ENCODE peak calls at places on chromosomes 1 and 21, in four cellular contexts. One of them, this sample, is unnamed.

GRCh38 chr1:104182251-104182650 is 432.6 kb downstream of the AMY1C start:
- DNase-seq in body of pancreas: no peak
- DNase-seq in breast epithelium: no peak
- DNase-seq in uterus: no peak
- DNase-seq in this sample: no peak

GRCh38 chr21:45041351-45041805 is 33.0 kb upstream of the ADARB1 start:
- DNase-seq in body of pancreas: peak; percentile 67
- DNase-seq in breast epithelium: peak; percentile 79
- DNase-seq in uterus: peak; percentile 87
- DNase-seq in this sample: peak; percentile 64

GRCh38 chr21:43369124-43369523 is 57.8 kb downstream of the SIK1 start:
- DNase-seq in body of pancreas: peak; percentile 30
- DNase-seq in breast epithelium: no peak
- DNase-seq in uterus: no peak
- DNase-seq in this sample: no peak

GRCh38 chr1:29974345-29974744 is 738.0 kb downstream of the PTPRU start:
- DNase-seq in body of pancreas: no peak
- DNase-seq in breast epithelium: no peak
- DNase-seq in uterus: no peak
- DNase-seq in this sample: no peak

GRCh38 chr1:110136911-110137310 is 13.4 kb upstream of the SLC6A17 start:
- DNase-seq in body of pancreas: peak; percentile 65
- DNase-seq in breast epithelium: no peak
- DNase-seq in uterus: no peak
- DNase-seq in this sample: peak; percentile 28

GRCh38 chr1:46533179-46533864 is 18.1 kb downstream of the KNCN start:
- DNase-seq in body of pancreas: peak; percentile 22
- DNase-seq in breast epithelium: no peak
- DNase-seq in uterus: peak; percentile 23
- DNase-seq in this sample: peak; percentile 54

GRCh38 chr1:86750530-86750929 is 46.2 kb downstream of the SH3GLB1 start:
- DNase-seq in body of pancreas: no peak
- DNase-seq in breast epithelium: no peak
- DNase-seq in uterus: no peak
- DNase-seq in this sample: no peak

GRCh38 chr1:6037338-6037762 is 8.3 kb upstream of the KCNAB2 start:
- DNase-seq in body of pancreas: no peak
- DNase-seq in breast epithelium: no peak
- DNase-seq in uterus: no peak
- DNase-seq in this sample: no peak

GRCh38 chr21:21712761-21713558 is 714.8 kb downstream of the NCAM2 start:
- DNase-seq in body of pancreas: no peak
- DNase-seq in breast epithelium: no peak
- DNase-seq in uterus: no peak
- DNase-seq in this sample: no peak

GRCh38 chr1:87478231-87478630 is 149.6 kb downstream of the LMO4 start:
- DNase-seq in body of pancreas: peak; percentile 11
- DNase-seq in breast epithelium: no peak
- DNase-seq in uterus: peak; percentile 14
- DNase-seq in this sample: peak; percentile 15

GRCh38 chr1:81635816-81636215 is 164.9 kb upstream of the ADGRL2 start:
- DNase-seq in body of pancreas: no peak
- DNase-seq in breast epithelium: no peak
- DNase-seq in uterus: no peak
- DNase-seq in this sample: no peak

GRCh38 chr1:166906647-166907046 is 30.6 kb upstream of the TADA1 start:
- DNase-seq in body of pancreas: no peak
- DNase-seq in breast epithelium: no peak
- DNase-seq in uterus: no peak
- DNase-seq in this sample: no peak

GRCh38 chr1:23198373-23198772 is 18.9 kb downstream of the HTR1D start:
- DNase-seq in body of pancreas: no peak
- DNase-seq in breast epithelium: no peak
- DNase-seq in uterus: no peak
- DNase-seq in this sample: no peak

GRCh38 chr1:151237678-151238466 is 16.7 kb upstream of the PSMD4 start:
- DNase-seq in body of pancreas: no peak
- DNase-seq in breast epithelium: no peak
- DNase-seq in uterus: no peak
- DNase-seq in this sample: no peak

GRCh38 chr1:167612583-167612982 is 17.4 kb upstream of the RCSD1 start:
- DNase-seq in body of pancreas: no peak
- DNase-seq in breast epithelium: no peak
- DNase-seq in uterus: no peak
- DNase-seq in this sample: no peak

GRCh38 chr1:27349784-27350672 is 8.2 kb downstream of the SYTL1 start:
- DNase-seq in body of pancreas: peak; percentile 64
- DNase-seq in breast epithelium: peak; percentile 51
- DNase-seq in uterus: peak; percentile 65
- DNase-seq in this sample: peak; percentile 70

GRCh38 chr1:109788695-109789521 is 25.2 kb upstream of the EPS8L3 start:
- DNase-seq in body of pancreas: no peak
- DNase-seq in breast epithelium: no peak
- DNase-seq in uterus: peak; percentile 13
- DNase-seq in this sample: no peak

GRCh38 chr1:24048205-24048869 is 63.6 kb downstream of the MYOM3 start:
- DNase-seq in body of pancreas: no peak
- DNase-seq in breast epithelium: no peak
- DNase-seq in uterus: no peak
- DNase-seq in this sample: no peak

GRCh38 chr1:188089015-188089414 is 1260.3 kb downstream of the PLA2G4A start:
- DNase-seq in body of pancreas: no peak
- DNase-seq in breast epithelium: no peak
- DNase-seq in uterus: no peak
- DNase-seq in this sample: no peak

GRCh38 chr1:180540697-180541594 is 17.8 kb upstream of the OVAAL start:
- DNase-seq in body of pancreas: no peak
- DNase-seq in breast epithelium: peak; percentile 23
- DNase-seq in uterus: no peak
- DNase-seq in this sample: no peak

GRCh38 chr1:41496080-41497055 is 11.9 kb upstream of the EDN2 start:
- DNase-seq in body of pancreas: peak; percentile 86
- DNase-seq in breast epithelium: peak; percentile 92
- DNase-seq in uterus: peak; percentile 95
- DNase-seq in this sample: peak; percentile 85

GRCh38 chr1:9126511-9126910 is 2.4 kb downstream of the GPR157 start:
- DNase-seq in body of pancreas: no peak
- DNase-seq in breast epithelium: no peak
- DNase-seq in uterus: no peak
- DNase-seq in this sample: no peak

GRCh38 chr1:29709711-29710169 is 473.4 kb downstream of the PTPRU start:
- DNase-seq in body of pancreas: no peak
- DNase-seq in breast epithelium: peak; percentile 61
- DNase-seq in uterus: no peak
- DNase-seq in this sample: no peak

GRCh38 chr1:236401698-236402097 is 7.6 kb downstream of the EDARADD start:
- DNase-seq in body of pancreas: no peak
- DNase-seq in breast epithelium: no peak
- DNase-seq in uterus: no peak
- DNase-seq in this sample: no peak

GRCh38 chr1:161226320-161226711 is 456 bp downstream of the TOMM40L start:
- DNase-seq in body of pancreas: no peak
- DNase-seq in breast epithelium: no peak
- DNase-seq in uterus: no peak
- DNase-seq in this sample: no peak

GRCh38 chr1:21337931-21338567 is 47.8 kb upstream of the ECE1 start:
- DNase-seq in body of pancreas: peak; percentile 93
- DNase-seq in breast epithelium: peak; percentile 78
- DNase-seq in uterus: peak; percentile 91
- DNase-seq in this sample: peak; percentile 85

GRCh38 chr1:21338568-21339401 is 48.5 kb upstream of the ECE1 start:
- DNase-seq in body of pancreas: peak; percentile 96
- DNase-seq in breast epithelium: peak; percentile 75
- DNase-seq in uterus: peak; percentile 91
- DNase-seq in this sample: peak; percentile 75

GRCh38 chr1:21335750-21336168 is 45.5 kb upstream of the ECE1 start:
- DNase-seq in body of pancreas: no peak
- DNase-seq in breast epithelium: no peak
- DNase-seq in uterus: no peak
- DNase-seq in this sample: no peak

GRCh38 chr1:21337010-21337437 is 46.8 kb upstream of the ECE1 start:
- DNase-seq in body of pancreas: no peak
- DNase-seq in breast epithelium: no peak
- DNase-seq in uterus: no peak
- DNase-seq in this sample: no peak

DNA sequence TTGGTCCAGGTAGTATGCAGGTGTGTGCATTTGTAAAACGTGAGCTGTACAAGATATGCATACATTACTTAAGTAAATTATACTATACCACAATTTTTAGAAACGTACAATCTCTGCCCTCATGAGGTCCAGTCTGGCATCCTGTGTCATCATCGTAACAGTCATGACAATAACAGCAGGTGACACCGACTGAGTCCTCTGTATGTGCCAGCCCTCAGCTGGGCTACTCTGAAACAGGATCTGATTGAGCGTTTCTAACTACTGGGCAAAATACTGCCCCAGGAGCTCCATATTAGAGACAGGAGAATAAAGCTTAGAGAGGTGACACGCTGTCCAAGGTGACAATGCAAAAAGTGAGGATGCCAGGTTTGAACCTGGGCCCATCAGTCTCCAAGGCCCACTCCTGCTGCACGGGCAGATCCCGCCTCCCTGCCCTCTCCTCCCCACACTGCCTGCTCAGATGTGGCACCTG is 47.2 kb upstream of the ECE1 start:
- DNase-seq in body of pancreas: no peak
- DNase-seq in breast epithelium: no peak
- DNase-seq in uterus: no peak
- DNase-seq in this sample: no peak
- H3K4me1 ChIP-seq in body of pancreas: peaks cover 97% of the 10 kb centered on the region
- H3K4me1 ChIP-seq in breast epithelium: peaks cover 76% of the 10 kb centered on the region
- H3K4me1 ChIP-seq in uterus: peaks cover 56% of the 10 kb centered on the region
- H3K4me1 ChIP-seq in this sample: peaks cover 92% of the 10 kb centered on the region

DNA sequence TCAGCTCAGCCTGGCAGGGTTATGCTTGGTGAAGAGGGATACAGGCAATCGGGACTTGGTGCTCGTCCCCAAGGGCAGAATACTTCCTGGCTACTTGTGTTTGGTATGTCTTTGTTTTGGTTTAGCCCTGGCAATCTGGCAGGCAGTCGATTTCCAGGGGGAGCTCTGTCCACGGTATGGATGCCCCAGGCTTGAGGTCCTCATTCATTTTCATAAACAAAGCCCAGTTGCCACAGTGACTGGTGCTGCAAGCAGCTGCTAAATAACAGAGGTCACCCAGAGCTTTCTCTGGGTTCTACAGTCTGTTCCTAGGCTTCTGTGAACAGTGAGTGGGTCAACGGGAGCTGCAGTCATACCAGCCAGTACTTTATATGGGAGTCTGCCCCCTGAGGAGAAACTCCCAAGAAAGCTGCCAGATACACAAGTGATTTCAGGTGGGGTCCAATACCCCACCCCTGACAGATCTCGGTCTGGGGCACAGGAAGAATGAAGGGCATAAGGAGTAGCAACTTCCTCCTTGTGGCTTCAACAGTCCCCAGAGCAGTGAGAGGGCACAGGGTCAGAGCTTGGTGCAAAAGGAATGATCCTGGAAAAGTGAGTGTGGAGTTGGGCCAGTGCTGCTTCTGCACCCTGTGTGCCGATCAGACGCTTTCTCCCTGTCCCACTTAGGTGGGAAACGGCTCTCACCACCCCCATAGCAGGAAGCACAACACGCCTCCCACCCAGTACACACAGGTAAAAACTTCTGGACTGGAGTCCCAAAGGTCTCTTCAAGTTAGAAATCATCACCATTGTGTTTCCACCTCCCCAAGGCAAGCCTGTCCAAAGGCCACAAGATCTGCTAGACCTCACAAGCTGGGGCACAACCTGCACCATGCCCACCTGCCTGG is 55.5 kb downstream of the TGFBR3 start:
- DNase-seq in body of pancreas: peak; percentile 88
- DNase-seq in breast epithelium: peak; percentile 90
- DNase-seq in uterus: peak; percentile 76
- DNase-seq in this sample: no peak
- TF ChIP-seq CTCF in body of pancreas: peak; percentile 56
- TF ChIP-seq CTCF in breast epithelium: no peak
- TF ChIP-seq CTCF in uterus: peak; percentile 33
- TF ChIP-seq CTCF in this sample: no peak

GRCh38 chr1:32613472-32613871 is 36.9 kb downstream of the ZBTB8OS start:
- DNase-seq in body of pancreas: no peak
- DNase-seq in breast epithelium: no peak
- DNase-seq in uterus: no peak
- DNase-seq in this sample: no peak

GRCh38 chr1:32611859-32612188 is 38.5 kb downstream of the ZBTB8OS start:
- DNase-seq in body of pancreas: no peak
- DNase-seq in breast epithelium: no peak
- DNase-seq in uterus: no peak
- DNase-seq in this sample: no peak

GRCh38 chr1:32609180-32609579 is 41.2 kb downstream of the ZBTB8OS start:
- DNase-seq in body of pancreas: no peak
- DNase-seq in breast epithelium: no peak
- DNase-seq in uterus: no peak
- DNase-seq in this sample: no peak

GRCh38 chr1:32606972-32607371 is 43.4 kb downstream of the ZBTB8OS start:
- DNase-seq in body of pancreas: no peak
- DNase-seq in breast epithelium: no peak
- DNase-seq in uterus: no peak
- DNase-seq in this sample: no peak

GRCh38 chr1:32612189-32612881 is 38.0 kb downstream of the ZBTB8OS start:
- DNase-seq in body of pancreas: peak; percentile 91
- DNase-seq in breast epithelium: peak; percentile 75
- DNase-seq in uterus: peak; percentile 59
- DNase-seq in this sample: peak; percentile 90
- TF ChIP-seq POLR2A in body of pancreas: peak; percentile 70
- TF ChIP-seq POLR2A in breast epithelium: no peak
- TF ChIP-seq POLR2A in uterus: no peak
- TF ChIP-seq POLR2A in this sample: no peak

GRCh38 chr1:2189459-2190425 is 4.8 kb downstream of the FAAP20 start:
- DNase-seq in body of pancreas: peak; percentile 98
- DNase-seq in breast epithelium: peak; percentile 96
- DNase-seq in uterus: peak; percentile 90
- DNase-seq in this sample: peak; percentile 97
- H3K4me1 ChIP-seq in body of pancreas: peaks cover 48% of the 10 kb centered on the region
- H3K4me1 ChIP-seq in breast epithelium: peaks cover 23% of the 10 kb centered on the region
- H3K4me1 ChIP-seq in uterus: no peaks in the 10 kb centered on the region
- H3K4me1 ChIP-seq in this sample: peaks cover 35% of the 10 kb centered on the region

GRCh38 chr1:116273042-116273783 is 99.8 kb upstream of the ATP1A1 start:
- DNase-seq in body of pancreas: no peak
- DNase-seq in breast epithelium: no peak
- DNase-seq in uterus: no peak
- DNase-seq in this sample: no peak
- TF ChIP-seq CTCF in body of pancreas: no peak
- TF ChIP-seq CTCF in breast epithelium: no peak
- TF ChIP-seq CTCF in uterus: no peak
- TF ChIP-seq CTCF in this sample: no peak

DNA sequence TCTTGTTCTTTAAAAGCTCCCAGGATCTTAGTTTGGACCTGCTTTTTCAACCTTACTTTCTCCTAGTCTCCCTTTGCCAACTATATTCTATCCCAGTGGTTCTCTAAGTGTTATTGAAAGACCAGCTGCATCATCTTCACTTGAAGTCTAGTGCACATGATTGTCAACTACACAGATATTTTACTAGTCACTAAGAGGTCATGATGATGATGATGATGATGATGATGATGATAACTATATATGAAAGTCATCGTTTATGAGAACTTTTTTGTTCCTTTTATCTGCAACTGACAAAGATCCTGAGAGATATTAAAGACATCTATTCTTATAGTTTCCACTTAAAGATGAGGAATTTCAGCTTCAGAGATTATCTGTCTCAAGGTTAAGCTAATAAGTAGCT is 479.0 kb upstream of the ZRANB2 start:
- DNase-seq in body of pancreas: no peak
- DNase-seq in breast epithelium: no peak
- DNase-seq in uterus: no peak
- DNase-seq in this sample: no peak
- TF ChIP-seq POLR2A in body of pancreas: no peak
- TF ChIP-seq POLR2A in breast epithelium: no peak
- TF ChIP-seq POLR2A in uterus: no peak
- TF ChIP-seq POLR2A in this sample: no peak